ENCODE peak calls at places on chromosomes 12 and 14, in ten cellular contexts. L is fibroblast of pulmonary artery; I is fibroblast of mammary gland; J is NCI-H1105 treated with DMSO at 0.1 percent for 48 hours; K is activated CD4-positive, alpha-beta T cell treated with anti-CD3 and anti-CD28 coated beads for 36 hours; M is NCI-H2171; P is CD8-positive, alpha-beta memory T cell; R is HFF-Myc; Y is stomach; D is Caco-2. Z is an unnamed sample.

GRCh38 chr14:55581011-55581806 is 1.2 kb downstream of the KTN1 start:
- DNase-seq in L (peak; percentile 38), I (peak; percentile 50), J (peak; percentile 30), K (peak; percentile 66), M (peak; percentile 29), P (peak; percentile 70), R (no peak), Y (peak; percentile 42), D (peak; percentile 49), Z (peak; percentile 36)

GRCh38 chr12:132153501-132154340 is 9.5 kb downstream of the NOC4L start:
- DNase-seq in L (peak; percentile 79), I (peak; percentile 68), J (peak; percentile 76), K (peak; percentile 82), M (peak; percentile 76), P (peak; percentile 79), R (peak; percentile 40), Y (peak; percentile 68), D (peak; percentile 56), Z (peak; percentile 56)

GRCh38 chr14:23865502-23865901 is 88.1 kb upstream of the DHRS4 start:
- DNase-seq in L (no peak), I (no peak), J (no peak), K (no peak), M (no peak), P (no peak), R (no peak), Y (no peak), D (no peak), Z (no peak)

GRCh38 chr12:53207042-53207441 is at the start of gene ITGB7:
- DNase-seq in L (no peak), I (no peak), J (no peak), K (peak; percentile 77), M (no peak), P (peak; percentile 85), R (no peak), Y (peak; percentile 52), D (no peak), Z (no peak)

GRCh38 chr12:43816168-43816567 is 10.1 kb upstream of the TWF1 start:
- DNase-seq in L (no peak), I (peak; percentile 16), J (no peak), K (no peak), M (no peak), P (no peak), R (no peak), Y (no peak), D (no peak), Z (no peak)

GRCh38 chr12:3275171-3276041 is 198.2 kb downstream of the TSPAN9 start:
- DNase-seq in L (peak; percentile 76), I (peak; percentile 59), J (peak; percentile 40), K (peak; percentile 87), M (peak; percentile 64), P (peak; percentile 71), R (no peak), Y (peak; percentile 83), D (peak; percentile 68), Z (peak; percentile 76)

GRCh38 chr12:123141615-123142517 is 9.0 kb downstream of the PITPNM2 start:
- DNase-seq in L (peak; percentile 74), I (peak; percentile 82), J (no peak), K (no peak), M (no peak), P (no peak), R (peak; percentile 38), Y (peak; percentile 64), D (peak; percentile 60), Z (no peak)

GRCh38 chr12:38601970-38602369 is 285.4 kb downstream of the ALG10B start:
- DNase-seq in L (no peak), I (no peak), J (no peak), K (no peak), M (no peak), P (no peak), R (no peak), Y (no peak), D (no peak), Z (no peak)

GRCh38 chr14:100609331-100609870 is 22.2 kb upstream of the BEGAIN start:
- DNase-seq in L (no peak), I (no peak), J (no peak), K (no peak), M (no peak), P (no peak), R (no peak), Y (no peak), D (no peak), Z (no peak)

GRCh38 chr14:51921026-51921425 is 60.6 kb downstream of the GNG2 start:
- DNase-seq in L (no peak), I (no peak), J (no peak), K (no peak), M (no peak), P (no peak), R (no peak), Y (no peak), D (no peak), Z (no peak)

GRCh38 chr12:113068312-113068935 is 11.9 kb downstream of the DTX1 start:
- DNase-seq in L (no peak), I (no peak), J (no peak), K (no peak), M (no peak), P (no peak), R (no peak), Y (no peak), D (no peak), Z (no peak)

GRCh38 chr12:42865282-42865681 is 275.7 kb upstream of the PRICKLE1 start:
- DNase-seq in L (no peak), I (no peak), J (no peak), K (no peak), M (no peak), P (no peak), R (no peak), Y (no peak), D (no peak), Z (no peak)